ENCODE peak calls at places on chromosomes 7 and 10, in ten cellular contexts. K is fibroblast of the conjunctiva; M is amniotic epithelial cell; T is SHP77 treated with DMSO at 0.1 percent for 48 hours; N is activated naive CD4-positive, alpha-beta T cell treated with anti-CD3 and anti-CD28 coated beads for 36 hours; S is uterus; Y is body of pancreas; R is AG04449; C is T-helper 2 cell; V is AG04450. Q is an unnamed sample.

GRCh38 chr10:88991161-88991899 is 732 bp downstream of the FAS start:
- DNase-seq in K (no peak), Y (peak; percentile 59), S (peak; percentile 86), R (no peak), C (peak; percentile 65), M (peak; percentile 71), V (no peak), T (no peak), N (peak; percentile 84), Q (peak; percentile 74)

GRCh38 chr7:88401009-88401623 is 94.4 kb upstream of the STEAP4 start:
- DNase-seq in K (no peak), V (no peak), T (no peak), M (no peak), S (no peak), Y (no peak), N (peak; percentile 5), C (no peak), R (no peak), Q (peak; percentile 28)

GRCh38 chr7:9127901-9128300 is 694.5 kb downstream of the NXPH1 start:
- DNase-seq in M (no peak), K (no peak), R (no peak), T (no peak), Y (no peak), C (no peak), S (no peak), V (no peak), N (no peak), Q (no peak)

GRCh38 chr10:82411416-82411815 is 536.4 kb downstream of the NRG3 start:
- DNase-seq in V (no peak), S (no peak), T (no peak), K (no peak), N (no peak), C (no peak), M (peak; percentile 63), R (no peak), Y (no peak), Q (no peak)

GRCh38 chr7:138863931-138864330 is 65.9 kb upstream of the ATP6V0A4 start:
- DNase-seq in N (no peak), S (no peak), Y (no peak), C (no peak), M (no peak), R (no peak), V (no peak), T (no peak), K (no peak), Q (no peak)

GRCh38 chr10:29877798-29878491 is 181.4 kb downstream of the JCAD start:
- DNase-seq in V (no peak), K (no peak), Y (peak; percentile 61), C (no peak), M (no peak), N (no peak), S (no peak), T (no peak), R (no peak), Q (no peak)

GRCh38 chr7:124738639-124739038 is 27.0 kb downstream of the GPR37 start:
- DNase-seq in Y (no peak), V (no peak), N (no peak), C (no peak), M (no peak), S (no peak), K (no peak), T (no peak), R (no peak), Q (no peak)

GRCh38 chr7:81944103-81944502 is 174.3 kb upstream of the HGF start:
- DNase-seq in V (no peak), Y (peak; percentile 3), S (no peak), M (peak; percentile 12), R (no peak), K (peak; percentile 24), T (no peak), C (no peak), N (no peak), Q (no peak)

GRCh38 chr7:46515844-46516590 is 594.9 kb upstream of the IGFBP3 start:
- DNase-seq in V (no peak), R (no peak), N (no peak), S (no peak), M (peak; percentile 43), K (no peak), T (no peak), C (no peak), Y (no peak), Q (no peak)

GRCh38 chr10:30456262-30456661 is 22.3 kb downstream of the MAP3K8 start:
- DNase-seq in S (no peak), T (no peak), R (no peak), M (no peak), V (no peak), N (peak; percentile 43), Y (peak; percentile 22), K (no peak), C (no peak), Q (peak; percentile 92)

GRCh38 chr7:11748884-11749283 is 83.1 kb downstream of the THSD7A start:
- DNase-seq in V (no peak), M (no peak), T (no peak), R (no peak), K (no peak), Y (no peak), C (no peak), S (no peak), N (no peak), Q (no peak)

GRCh38 chr7:30206466-30206865 is 71.7 kb downstream of the MTURN start:
- DNase-seq in M (peak; percentile 18), S (no peak), N (no peak), V (no peak), Y (no peak), K (no peak), R (no peak), C (no peak), T (no peak), Q (no peak)

GRCh38 chr10:102334106-102334505 is 61.4 kb upstream of the NFKB2 start:
- DNase-seq in S (no peak), Y (no peak), T (no peak), M (peak; percentile 96), C (no peak), V (no peak), N (no peak), K (no peak), R (no peak), Q (no peak)

GRCh38 chr7:23472974-23473847 is 2.9 kb upstream of the IGF2BP3 start:
- DNase-seq in C (no peak), N (no peak), K (no peak), M (peak; percentile 44), T (peak; percentile 72), Y (no peak), V (no peak), R (no peak), S (no peak), Q (peak; percentile 65)

GRCh38 chr10:132616170-132616994 is 78.8 kb downstream of the INPP5A start:
- DNase-seq in T (no peak), N (peak; percentile 62), S (peak; percentile 14), Y (no peak), R (no peak), V (no peak), C (peak; percentile 26), K (no peak), M (no peak), Q (no peak)

GRCh38 chr7:75817112-75817511 is 3.5 kb upstream of the CCL24 start:
- DNase-seq in M (no peak), T (no peak), Y (peak; percentile 9), V (no peak), K (no peak), S (no peak), C (no peak), N (no peak), R (no peak), Q (peak; percentile 5)

GRCh38 chr7:1954366-1955004 is 278.3 kb downstream of the MAD1L1 start:
- DNase-seq in S (no peak), C (no peak), V (no peak), R (no peak), N (no peak), Y (no peak), K (no peak), T (no peak), M (no peak), Q (no peak)

GRCh38 chr7:137508437-137509175 is 165.1 kb upstream of the PTN start:
- DNase-seq in N (no peak), C (no peak), R (peak; percentile 37), M (peak; percentile 85), V (peak; percentile 58), Y (no peak), T (no peak), S (no peak), K (peak; percentile 20), Q (no peak)

GRCh38 chr10:27513451-27514191 is 9.5 kb downstream of the RAB18 start:
- DNase-seq in V (no peak), T (no peak), R (peak; percentile 40), C (no peak), N (peak; percentile 42), M (peak; percentile 50), K (no peak), S (no peak), Y (no peak), Q (no peak)

GRCh38 chr10:87842220-87842641 is 21.1 kb downstream of the KLLN start:
- DNase-seq in N (peak; percentile 14), C (no peak), S (no peak), T (no peak), R (no peak), Y (no peak), K (no peak), M (peak; percentile 58), V (no peak), Q (no peak)

GRCh38 chr7:100430450-100431285 is 1.0 kb downstream of the MEPCE start:
- DNase-seq in T (no peak), S (no peak), C (no peak), Y (no peak), M (no peak), V (no peak), R (no peak), K (no peak), N (peak; percentile 73), Q (peak; percentile 32)

GRCh38 chr10:112875474-112876267 is 74.4 kb upstream of the TCF7L2 start:
- DNase-seq in M (peak; percentile 87), C (no peak), N (peak; percentile 12), V (peak; percentile 34), Y (peak; percentile 28), T (no peak), S (no peak), K (peak; percentile 55), R (peak; percentile 16), Q (no peak)

GRCh38 chr7:2897023-2897422 is 52.9 kb upstream of the GNA12 start:
- DNase-seq in T (no peak), M (no peak), V (no peak), N (no peak), S (no peak), C (no peak), Y (no peak), K (no peak), R (no peak), Q (no peak)

GRCh38 chr10:27950165-27950564 is 48.7 kb downstream of the ODAD2 start:
- DNase-seq in Y (no peak), R (no peak), N (no peak), K (no peak), C (no peak), M (no peak), V (no peak), T (no peak), S (no peak), Q (no peak)

GRCh38 chr7:33868151-33868550 is 37.2 kb upstream of the BMPER start:
- DNase-seq in R (no peak), M (peak; percentile 64), Y (no peak), C (no peak), K (no peak), S (no peak), N (no peak), V (no peak), T (no peak), Q (no peak)

GRCh38 chr10:2584385-2584784 is 483.0 kb upstream of the PFKP start:
- DNase-seq in V (no peak), M (no peak), K (no peak), R (no peak), Y (no peak), C (no peak), S (no peak), T (no peak), N (no peak), Q (no peak)

GRCh38 chr7:23334482-23335056 is 35.4 kb downstream of the MALSU1 start:
- DNase-seq in C (no peak), K (peak; percentile 82), V (peak; percentile 91), N (no peak), M (peak; percentile 95), R (peak; percentile 89), T (no peak), Y (peak; percentile 61), S (no peak), Q (no peak)

GRCh38 chr7:148142660-148143248 is 447.8 kb upstream of the C7orf33 start:
- DNase-seq in Y (peak; percentile 73), S (no peak), C (no peak), V (no peak), T (peak; percentile 15), K (peak; percentile 21), N (peak; percentile 20), R (no peak), M (peak; percentile 46), Q (peak; percentile 55)